ENCODE peak calls at places on chromosomes 13 and 19, in seven cellular contexts. One of them, this sample, is unnamed.

GRCh38 chr19:18385675-18386542 is at the start of gene GDF15:
- DNase-seq in NCI-H1048: no peak
- DNase-seq in effector CD4-positive, alpha-beta T cell: peak
- DNase-seq in neural progenitor cell: peak
- DNase-seq in NCI-H774: no peak
- DNase-seq in GM04504: peak
- DNase-seq in iris pigment epithelial cell: peak
- DNase-seq in this sample: peak

GRCh38 chr19:47110521-47111080 is 3.0 kb downstream of the ZC3H4 start:
- DNase-seq in effector CD4-positive, alpha-beta T cell: peak
- DNase-seq in NCI-H1048: no peak
- DNase-seq in iris pigment epithelial cell: no peak
- DNase-seq in neural progenitor cell: peak
- DNase-seq in NCI-H774: no peak
- DNase-seq in GM04504: no peak
- DNase-seq in this sample: no peak

GRCh38 chr13:82096256-82096655 is 1755.3 kb upstream of the SPRY2 start:
- DNase-seq in iris pigment epithelial cell: no peak
- DNase-seq in GM04504: no peak
- DNase-seq in NCI-H1048: no peak
- DNase-seq in neural progenitor cell: no peak
- DNase-seq in effector CD4-positive, alpha-beta T cell: no peak
- DNase-seq in NCI-H774: no peak
- DNase-seq in this sample: no peak

GRCh38 chr19:51387924-51388389 is at the start of gene LIM2:
- DNase-seq in NCI-H774: no peak
- DNase-seq in NCI-H1048: no peak
- DNase-seq in effector CD4-positive, alpha-beta T cell: no peak
- DNase-seq in iris pigment epithelial cell: no peak
- DNase-seq in neural progenitor cell: peak
- DNase-seq in GM04504: no peak
- DNase-seq in this sample: peak

GRCh38 chr19:30670011-30670329 is 297.8 kb downstream of the ZNF536 start:
- DNase-seq in GM04504: no peak
- DNase-seq in NCI-H774: no peak
- DNase-seq in iris pigment epithelial cell: no peak
- DNase-seq in NCI-H1048: no peak
- DNase-seq in neural progenitor cell: no peak
- DNase-seq in effector CD4-positive, alpha-beta T cell: no peak
- DNase-seq in this sample: peak

GRCh38 chr19:52941941-52942370 is 18.7 kb upstream of the ZNF888 start:
- DNase-seq in effector CD4-positive, alpha-beta T cell: no peak
- DNase-seq in NCI-H1048: no peak
- DNase-seq in iris pigment epithelial cell: peak
- DNase-seq in NCI-H774: no peak
- DNase-seq in neural progenitor cell: peak
- DNase-seq in GM04504: no peak
- DNase-seq in this sample: no peak

GRCh38 chr19:52140077-52140710 is 456 bp upstream of the ZNF616 start:
- DNase-seq in NCI-H774: peak
- DNase-seq in NCI-H1048: no peak
- DNase-seq in neural progenitor cell: no peak
- DNase-seq in GM04504: no peak
- DNase-seq in effector CD4-positive, alpha-beta T cell: no peak
- DNase-seq in iris pigment epithelial cell: no peak
- DNase-seq in this sample: peak

GRCh38 chr19:8794823-8795222 is 37.3 kb downstream of the ZNF558 start:
- DNase-seq in neural progenitor cell: no peak
- DNase-seq in effector CD4-positive, alpha-beta T cell: no peak
- DNase-seq in iris pigment epithelial cell: no peak
- DNase-seq in GM04504: no peak
- DNase-seq in NCI-H774: no peak
- DNase-seq in NCI-H1048: no peak
- DNase-seq in this sample: no peak

GRCh38 chr13:30496147-30496546 is 30.4 kb upstream of the HMGB1 start:
- DNase-seq in GM04504: no peak
- DNase-seq in NCI-H1048: no peak
- DNase-seq in effector CD4-positive, alpha-beta T cell: no peak
- DNase-seq in iris pigment epithelial cell: no peak
- DNase-seq in NCI-H774: no peak
- DNase-seq in neural progenitor cell: no peak
- DNase-seq in this sample: no peak

GRCh38 chr13:43981091-43981490 is 101.4 kb downstream of the LACC1 start:
- DNase-seq in neural progenitor cell: peak
- DNase-seq in NCI-H1048: no peak
- DNase-seq in GM04504: no peak
- DNase-seq in effector CD4-positive, alpha-beta T cell: no peak
- DNase-seq in NCI-H774: no peak
- DNase-seq in iris pigment epithelial cell: no peak
- DNase-seq in this sample: peak

GRCh38 chr19:40264314-40265054 is 20.7 kb downstream of the AKT2 start:
- DNase-seq in neural progenitor cell: peak
- DNase-seq in GM04504: no peak
- DNase-seq in NCI-H1048: no peak
- DNase-seq in effector CD4-positive, alpha-beta T cell: no peak
- DNase-seq in NCI-H774: no peak
- DNase-seq in iris pigment epithelial cell: no peak
- DNase-seq in this sample: no peak

GRCh38 chr13:80166352-80166751 is 174.6 kb downstream of the SPRY2 start:
- DNase-seq in iris pigment epithelial cell: peak
- DNase-seq in NCI-H774: no peak
- DNase-seq in NCI-H1048: no peak
- DNase-seq in neural progenitor cell: no peak
- DNase-seq in GM04504: no peak
- DNase-seq in effector CD4-positive, alpha-beta T cell: no peak
- DNase-seq in this sample: no peak

GRCh38 chr13:99501952-99502310 is 659 bp downstream of the TM9SF2 start:
- DNase-seq in neural progenitor cell: no peak
- DNase-seq in iris pigment epithelial cell: peak
- DNase-seq in NCI-H1048: no peak
- DNase-seq in NCI-H774: no peak
- DNase-seq in effector CD4-positive, alpha-beta T cell: no peak
- DNase-seq in GM04504: no peak
- DNase-seq in this sample: no peak

GRCh38 chr13:30880756-30881155 is 25.3 kb upstream of the MEDAG start:
- DNase-seq in GM04504: peak
- DNase-seq in NCI-H1048: no peak
- DNase-seq in effector CD4-positive, alpha-beta T cell: no peak
- DNase-seq in iris pigment epithelial cell: peak
- DNase-seq in neural progenitor cell: no peak
- DNase-seq in NCI-H774: no peak
- DNase-seq in this sample: no peak

GRCh38 chr19:3591876-3592613 is 6.8 kb downstream of the GIPC3 start:
- DNase-seq in neural progenitor cell: no peak
- DNase-seq in effector CD4-positive, alpha-beta T cell: no peak
- DNase-seq in GM04504: no peak
- DNase-seq in NCI-H774: no peak
- DNase-seq in NCI-H1048: no peak
- DNase-seq in iris pigment epithelial cell: no peak
- DNase-seq in this sample: no peak

GRCh38 chr19:12956446-12957388 is at the start of gene GADD45GIP1:
- DNase-seq in effector CD4-positive, alpha-beta T cell: peak
- DNase-seq in GM04504: no peak
- DNase-seq in NCI-H1048: peak
- DNase-seq in neural progenitor cell: peak
- DNase-seq in iris pigment epithelial cell: peak
- DNase-seq in NCI-H774: peak
- DNase-seq in this sample: peak

This sample was measured in H7.